ENCODE peak calls at places on chromosomes 16 and 17, in five cellular contexts. G is stomach, Y is ovary, V is A549, P is sigmoid colon. O is an unnamed sample. For H3K4me1, the result is how much of the 10 kb centered on the place peaks cover.

GRCh38 chr16:87963400-87963799 is 12.2 kb downstream of the BANP start:
- DNase-seq in G (no peak), Y (no peak), V (no peak), P (no peak), O (peak)

GRCh38 chr16:69077251-69077650 is 28.2 kb upstream of the HAS3 start:
- DNase-seq in G (no peak), Y (no peak), V (no peak), P (no peak), O (no peak)

GRCh38 chr17:49872776-49873377 is 25.0 kb upstream of the TAC4 start:
- DNase-seq in G (no peak), Y (no peak), V (no peak), P (no peak), O (no peak)

GRCh38 chr16:84308120-84308519 is 13.4 kb downstream of the WFDC1 start:
- DNase-seq in G (peak), Y (peak), V (peak), P (peak), O (peak)

GRCh38 chr16:89945654-89946053 is 2.9 kb upstream of the DEF8 start:
- DNase-seq in G (no peak), Y (no peak), V (no peak), P (no peak), O (no peak)

GRCh38 chr16:77299395-77299794 is 100.2 kb downstream of the SYCE1L start:
- DNase-seq in G (no peak), Y (no peak), V (no peak), P (no peak), O (no peak)

GRCh38 chr17:69551212-69552010 is 136.9 kb downstream of the MAP2K6 start:
- DNase-seq in G (no peak), Y (no peak), V (no peak), P (no peak), O (no peak)

GRCh38 chr17:71975331-71975801 is 145.5 kb upstream of the SOX9 start:
- DNase-seq in G (no peak), Y (no peak), V (no peak), P (peak), O (no peak)

GRCh38 chr17:31512104-31512740 is 120.7 kb downstream of the RAB11FIP4 start:
- DNase-seq in G (no peak), Y (no peak), V (no peak), P (no peak), O (no peak)

GRCh38 chr16:85541619-85542547 is 71.2 kb upstream of the GSE1 start:
- DNase-seq in G (no peak), Y (no peak), V (no peak), P (no peak), O (no peak)

GRCh38 chr16:87849419-87850008 is 19.8 kb downstream of the SLC7A5 start:
- DNase-seq in G (peak), Y (no peak), V (no peak), P (no peak), O (no peak)

GRCh38 chr16:4729876-4730275 is 4.2 kb downstream of the ANKS3 start:
- DNase-seq in G (no peak), Y (no peak), V (no peak), P (no peak), O (no peak)

GRCh38 chr17:50421308-50422031 is 4.5 kb upstream of the ACSF2 start:
- DNase-seq in G (no peak), Y (no peak), V (no peak), P (no peak), O (no peak)

GRCh38 chr17:2180768-2181167 is 122.8 kb downstream of the SMG6 start:
- DNase-seq in G (no peak), Y (no peak), V (no peak), P (no peak), O (no peak)

GRCh38 chr16:69073181-69073669 is 32.2 kb upstream of the HAS3 start:
- DNase-seq in G (no peak), Y (no peak), V (peak), P (no peak), O (no peak)

GRCh38 chr17:77840156-77840555 is 118.3 kb upstream of the TNRC6C start:
- DNase-seq in G (no peak), Y (no peak), V (no peak), P (peak), O (no peak)

GRCh38 chr17:70172921-70173320 is 3.6 kb downstream of the KCNJ2 start:
- DNase-seq in G (no peak), Y (no peak), V (no peak), P (no peak), O (no peak)

GRCh38 chr17:50173335-50173941 is 7.6 kb downstream of the SGCA start:
- DNase-seq in G (no peak), Y (peak), V (no peak), P (no peak), O (no peak)

GRCh38 chr17:76241776-76242175 is 1.5 kb upstream of the RNF157 start:
- DNase-seq in G (no peak), Y (no peak), V (no peak), P (peak), O (no peak)

GRCh38 chr16:84896847-84897246 is 77.1 kb downstream of the CRISPLD2 start:
- DNase-seq in G (no peak), Y (no peak), V (no peak), P (no peak), O (no peak)

GRCh38 chr16:89805136-89805905 is 11.1 kb downstream of the FANCA start:
- DNase-seq in G (no peak), Y (no peak), V (no peak), P (no peak), O (no peak)

GRCh38 chr17:1109606-1110523 is 69.9 kb downstream of the ABR start:
- DNase-seq in G (peak), Y (peak), V (no peak), P (no peak), O (no peak)

GRCh38 chr17:2107506-2107905 is 52.6 kb downstream of the HIC1 start:
- DNase-seq in G (no peak), Y (no peak), V (no peak), P (no peak), O (no peak)

GRCh38 chr17:38619937-38620550 is 14.3 kb upstream of the SRCIN1 start:
- DNase-seq in G (no peak), Y (no peak), V (no peak), P (peak), O (no peak)

GRCh38 chr17:40345161-40346034 is 19.1 kb downstream of the GJD3 start:
- DNase-seq in G (peak), Y (peak), V (peak), P (peak), O (peak)

GRCh38 chr17:64334851-64335250 is 55.8 kb downstream of the PECAM1 start:
- DNase-seq in G (no peak), Y (no peak), V (no peak), P (no peak), O (no peak)

GRCh38 chr16:84278968-84279367 is 15.7 kb upstream of the WFDC1 start:
- DNase-seq in G (no peak), Y (no peak), V (no peak), P (no peak), O (no peak)

GRCh38 chr16:71201556-71201955 is 29.0 kb downstream of the HYDIN start:
- DNase-seq in G (no peak), Y (no peak), V (no peak), P (no peak), O (no peak)

GRCh38 chr16:2507679-2508064 is 6.1 kb upstream of the ATP6V0C start:
- DNase-seq in G (peak), Y (no peak), V (no peak), P (peak), O (peak)
- H3K4me1 ChIP-seq in G (under half), Y (under half), V (under half), P (under half), O (under half)

GRCh38 chr16:54143410-54143809 is 143.2 kb downstream of the IRX3 start:
- DNase-seq in G (no peak), Y (no peak), V (no peak), P (no peak), O (no peak)
- TF ChIP-seq CTCF in G (no peak), Y (no peak), V (no peak), P (no peak), O (no peak)

GRCh38 chr16:72679856-72680255 is 368.1 kb downstream of the ZFHX3 start:
- DNase-seq in G (no peak), Y (no peak), V (no peak), P (no peak), O (no peak)

GRCh38 chr16:72673118-72673517 is 374.8 kb downstream of the ZFHX3 start:
- DNase-seq in G (no peak), Y (no peak), V (no peak), P (no peak), O (no peak)

GRCh38 chr16:72680732-72681131 is 367.2 kb downstream of the ZFHX3 start:
- DNase-seq in G (no peak), Y (no peak), V (no peak), P (no peak), O (no peak)

GRCh38 chr16:72677662-72678447 is 370.1 kb downstream of the ZFHX3 start:
- DNase-seq in G (no peak), Y (no peak), V (no peak), P (no peak), O (no peak)
- TF ChIP-seq EP300 in G (no peak), Y (no peak), V (no peak), P (no peak), O (no peak)

GRCh38 chr16:81861915-81862314 is 82.8 kb downstream of the PLCG2 start:
- DNase-seq in G (no peak), Y (no peak), V (no peak), P (no peak), O (no peak)

GRCh38 chr16:81860310-81860709 is 81.2 kb downstream of the PLCG2 start:
- DNase-seq in G (no peak), Y (no peak), V (no peak), P (no peak), O (no peak)

GRCh38 chr16:81863630-81864352 is 84.7 kb downstream of the PLCG2 start:
- DNase-seq in G (no peak), Y (no peak), V (no peak), P (no peak), O (no peak)

GRCh38 chr16:81861503-81861902 is 82.4 kb downstream of the PLCG2 start:
- DNase-seq in G (no peak), Y (no peak), V (no peak), P (no peak), O (no peak)

DNA sequence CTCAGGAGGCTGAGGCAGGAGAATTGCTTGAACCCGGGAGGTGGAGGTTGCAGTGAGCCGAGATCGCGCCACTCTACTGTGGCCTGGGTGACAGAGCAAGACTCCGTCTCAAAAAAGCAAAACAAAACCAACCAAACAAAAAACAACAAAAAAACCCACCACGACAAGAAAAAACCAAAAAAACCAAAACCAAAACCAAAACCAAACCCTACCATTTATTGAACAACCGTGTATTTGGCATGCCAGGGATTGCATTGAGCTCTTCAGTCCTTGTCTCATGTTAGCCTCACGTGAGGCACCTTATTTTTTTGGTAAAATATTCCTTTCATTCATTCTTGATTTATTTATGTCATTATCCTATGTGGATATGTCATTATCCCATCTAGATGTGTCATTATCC is 81.8 kb downstream of the PLCG2 start:
- DNase-seq in G (no peak), Y (no peak), V (no peak), P (no peak), O (no peak)
- H3K4me1 ChIP-seq in G (under half), Y (under half), V (under half), P (under half), O (under half)

GRCh38 chr17:58338454-58338841 is 9.9 kb upstream of the TSPOAP1 start:
- DNase-seq in G (no peak), Y (no peak), V (no peak), P (no peak), O (no peak)
- TF ChIP-seq CTCF in G (no peak), Y (no peak), V (no peak), P (no peak), O (no peak)

GRCh38 chr16:66166451-66166850 is 200.0 kb upstream of the CDH5 start:
- DNase-seq in G (no peak), Y (no peak), V (no peak), P (no peak), O (no peak)
- TF ChIP-seq EP300 in G (no peak), Y (no peak), V (no peak), P (no peak), O (no peak)

GRCh38 chr17:29927546-29927945 is 2.5 kb downstream of the SSH2 start:
- DNase-seq in G (no peak), Y (no peak), V (no peak), P (no peak), O (no peak)
- H3K4me1 ChIP-seq in G (under half), Y (under half), V (under half), P (under half), O (under half)

O was measured in upper lobe of left lung.